ENCODE peak calls at places on chromosomes 6 and 20, in nine cellular contexts. One of them, this sample, is unnamed. For H3K9me3, the result is how much of the 10 kb centered on the place peaks cover.

GRCh38 chr6:127592964-127593363 is 16.0 kb downstream of the C6orf58 start:
- DNase-seq in naive thymus-derived CD4-positive, alpha-beta T cell: no peak
- DNase-seq in endodermal cell: peak
- DNase-seq in heart left ventricle: no peak
- DNase-seq in MM.1S: no peak
- DNase-seq in SK-N-MC: no peak
- DNase-seq in OCI-LY7: no peak
- DNase-seq in ovary: no peak
- DNase-seq in CD4-positive, alpha-beta memory T cell: no peak
- DNase-seq in this sample: no peak

GRCh38 chr6:84556541-84557335 is 207.7 kb downstream of the TBX18 start:
- DNase-seq in OCI-LY7: no peak
- DNase-seq in naive thymus-derived CD4-positive, alpha-beta T cell: no peak
- DNase-seq in ovary: no peak
- DNase-seq in heart left ventricle: no peak
- DNase-seq in CD4-positive, alpha-beta memory T cell: no peak
- DNase-seq in endodermal cell: no peak
- DNase-seq in SK-N-MC: no peak
- DNase-seq in MM.1S: no peak
- DNase-seq in this sample: no peak

GRCh38 chr20:57374931-57375651 is 16.1 kb upstream of the RBM38 start:
- DNase-seq in CD4-positive, alpha-beta memory T cell: no peak
- DNase-seq in SK-N-MC: no peak
- DNase-seq in naive thymus-derived CD4-positive, alpha-beta T cell: no peak
- DNase-seq in OCI-LY7: peak
- DNase-seq in endodermal cell: no peak
- DNase-seq in ovary: no peak
- DNase-seq in heart left ventricle: peak
- DNase-seq in MM.1S: no peak
- DNase-seq in this sample: peak

GRCh38 chr20:57402206-57403125 is 11.3 kb downstream of the RBM38 start:
- DNase-seq in MM.1S: no peak
- DNase-seq in OCI-LY7: no peak
- DNase-seq in endodermal cell: no peak
- DNase-seq in SK-N-MC: no peak
- DNase-seq in naive thymus-derived CD4-positive, alpha-beta T cell: no peak
- DNase-seq in CD4-positive, alpha-beta memory T cell: no peak
- DNase-seq in heart left ventricle: peak
- DNase-seq in ovary: peak
- DNase-seq in this sample: no peak

GRCh38 chr6:100461273-100461919 is 3.3 kb downstream of the SIM1 start:
- DNase-seq in heart left ventricle: no peak
- DNase-seq in ovary: no peak
- DNase-seq in naive thymus-derived CD4-positive, alpha-beta T cell: no peak
- DNase-seq in CD4-positive, alpha-beta memory T cell: no peak
- DNase-seq in MM.1S: no peak
- DNase-seq in SK-N-MC: no peak
- DNase-seq in endodermal cell: peak
- DNase-seq in OCI-LY7: no peak
- DNase-seq in this sample: peak

GRCh38 chr20:61743606-61744005 is 322.1 kb downstream of the TAF4 start:
- DNase-seq in CD4-positive, alpha-beta memory T cell: no peak
- DNase-seq in ovary: no peak
- DNase-seq in MM.1S: no peak
- DNase-seq in endodermal cell: no peak
- DNase-seq in naive thymus-derived CD4-positive, alpha-beta T cell: no peak
- DNase-seq in SK-N-MC: no peak
- DNase-seq in OCI-LY7: no peak
- DNase-seq in heart left ventricle: no peak
- DNase-seq in this sample: no peak

GRCh38 chr20:50376888-50377459 is 133.2 kb upstream of the PTPN1 start:
- DNase-seq in OCI-LY7: no peak
- DNase-seq in ovary: no peak
- DNase-seq in naive thymus-derived CD4-positive, alpha-beta T cell: no peak
- DNase-seq in SK-N-MC: no peak
- DNase-seq in endodermal cell: no peak
- DNase-seq in MM.1S: peak
- DNase-seq in heart left ventricle: no peak
- DNase-seq in CD4-positive, alpha-beta memory T cell: no peak
- DNase-seq in this sample: peak

GRCh38 chr6:130558131-130558530 is 192.3 kb downstream of the TMEM200A start:
- DNase-seq in MM.1S: no peak
- DNase-seq in OCI-LY7: no peak
- DNase-seq in ovary: no peak
- DNase-seq in CD4-positive, alpha-beta memory T cell: no peak
- DNase-seq in naive thymus-derived CD4-positive, alpha-beta T cell: no peak
- DNase-seq in endodermal cell: no peak
- DNase-seq in heart left ventricle: no peak
- DNase-seq in SK-N-MC: no peak
- DNase-seq in this sample: no peak

GRCh38 chr6:49453221-49453620 is 9.8 kb downstream of the MMUT start:
- DNase-seq in MM.1S: peak
- DNase-seq in SK-N-MC: no peak
- DNase-seq in ovary: no peak
- DNase-seq in naive thymus-derived CD4-positive, alpha-beta T cell: no peak
- DNase-seq in heart left ventricle: no peak
- DNase-seq in endodermal cell: no peak
- DNase-seq in OCI-LY7: peak
- DNase-seq in CD4-positive, alpha-beta memory T cell: no peak
- DNase-seq in this sample: no peak

GRCh38 chr20:37095108-37095608 is 639 bp downstream of the RBL1 start:
- DNase-seq in OCI-LY7: peak
- DNase-seq in naive thymus-derived CD4-positive, alpha-beta T cell: peak
- DNase-seq in SK-N-MC: no peak
- DNase-seq in CD4-positive, alpha-beta memory T cell: peak
- DNase-seq in ovary: no peak
- DNase-seq in heart left ventricle: no peak
- DNase-seq in MM.1S: peak
- DNase-seq in endodermal cell: no peak
- DNase-seq in this sample: no peak

GRCh38 chr20:38120625-38120988 is 44.5 kb downstream of the TGM2 start:
- DNase-seq in SK-N-MC: no peak
- DNase-seq in OCI-LY7: no peak
- DNase-seq in MM.1S: no peak
- DNase-seq in heart left ventricle: no peak
- DNase-seq in CD4-positive, alpha-beta memory T cell: no peak
- DNase-seq in endodermal cell: no peak
- DNase-seq in naive thymus-derived CD4-positive, alpha-beta T cell: no peak
- DNase-seq in ovary: no peak
- DNase-seq in this sample: no peak

GRCh38 chr20:24432057-24432456 is 37.4 kb upstream of the SYNDIG1 start:
- DNase-seq in CD4-positive, alpha-beta memory T cell: no peak
- DNase-seq in heart left ventricle: no peak
- DNase-seq in MM.1S: no peak
- DNase-seq in SK-N-MC: no peak
- DNase-seq in OCI-LY7: no peak
- DNase-seq in ovary: no peak
- DNase-seq in naive thymus-derived CD4-positive, alpha-beta T cell: no peak
- DNase-seq in endodermal cell: peak
- DNase-seq in this sample: no peak

GRCh38 chr6:110040716-110041115 is 62.6 kb downstream of the GPR6 start:
- DNase-seq in MM.1S: no peak
- DNase-seq in SK-N-MC: no peak
- DNase-seq in ovary: no peak
- DNase-seq in CD4-positive, alpha-beta memory T cell: no peak
- DNase-seq in endodermal cell: no peak
- DNase-seq in OCI-LY7: no peak
- DNase-seq in naive thymus-derived CD4-positive, alpha-beta T cell: no peak
- DNase-seq in heart left ventricle: no peak
- DNase-seq in this sample: no peak

GRCh38 chr6:29919506-29919905 is 22.8 kb upstream of the HLA-A start:
- DNase-seq in CD4-positive, alpha-beta memory T cell: no peak
- DNase-seq in heart left ventricle: no peak
- DNase-seq in endodermal cell: no peak
- DNase-seq in MM.1S: no peak
- DNase-seq in OCI-LY7: no peak
- DNase-seq in naive thymus-derived CD4-positive, alpha-beta T cell: no peak
- DNase-seq in ovary: no peak
- DNase-seq in SK-N-MC: no peak
- DNase-seq in this sample: no peak

GRCh38 chr20:50369225-50370035 is 140.8 kb upstream of the PTPN1 start:
- DNase-seq in endodermal cell: no peak
- DNase-seq in MM.1S: no peak
- DNase-seq in ovary: no peak
- DNase-seq in OCI-LY7: no peak
- DNase-seq in SK-N-MC: no peak
- DNase-seq in CD4-positive, alpha-beta memory T cell: no peak
- DNase-seq in heart left ventricle: no peak
- DNase-seq in naive thymus-derived CD4-positive, alpha-beta T cell: no peak
- DNase-seq in this sample: peak

GRCh38 chr20:62697468-62697912 is 11.1 kb upstream of the NTSR1 start:
- DNase-seq in heart left ventricle: no peak
- DNase-seq in naive thymus-derived CD4-positive, alpha-beta T cell: no peak
- DNase-seq in OCI-LY7: no peak
- DNase-seq in ovary: no peak
- DNase-seq in SK-N-MC: no peak
- DNase-seq in CD4-positive, alpha-beta memory T cell: no peak
- DNase-seq in endodermal cell: no peak
- DNase-seq in MM.1S: no peak
- DNase-seq in this sample: no peak

GRCh38 chr6:127971945-127972391 is 71.1 kb upstream of the THEMIS start:
- DNase-seq in OCI-LY7: no peak
- DNase-seq in CD4-positive, alpha-beta memory T cell: peak
- DNase-seq in naive thymus-derived CD4-positive, alpha-beta T cell: peak
- DNase-seq in endodermal cell: no peak
- DNase-seq in ovary: no peak
- DNase-seq in SK-N-MC: no peak
- DNase-seq in heart left ventricle: no peak
- DNase-seq in MM.1S: no peak
- DNase-seq in this sample: no peak

GRCh38 chr20:54407446-54407845 is 67.9 kb upstream of the DOK5 start:
- DNase-seq in endodermal cell: no peak
- DNase-seq in naive thymus-derived CD4-positive, alpha-beta T cell: no peak
- DNase-seq in SK-N-MC: no peak
- DNase-seq in MM.1S: no peak
- DNase-seq in OCI-LY7: no peak
- DNase-seq in heart left ventricle: no peak
- DNase-seq in CD4-positive, alpha-beta memory T cell: no peak
- DNase-seq in ovary: no peak
- DNase-seq in this sample: no peak

GRCh38 chr6:33433001-33433559 is 13.2 kb downstream of the SYNGAP1 start:
- DNase-seq in SK-N-MC: no peak
- DNase-seq in naive thymus-derived CD4-positive, alpha-beta T cell: no peak
- DNase-seq in heart left ventricle: no peak
- DNase-seq in CD4-positive, alpha-beta memory T cell: no peak
- DNase-seq in MM.1S: no peak
- DNase-seq in endodermal cell: peak
- DNase-seq in ovary: no peak
- DNase-seq in OCI-LY7: no peak
- DNase-seq in this sample: no peak

GRCh38 chr6:131116755-131117360 is 18.4 kb upstream of the AKAP7 start:
- DNase-seq in CD4-positive, alpha-beta memory T cell: peak
- DNase-seq in OCI-LY7: peak
- DNase-seq in MM.1S: peak
- DNase-seq in endodermal cell: no peak
- DNase-seq in naive thymus-derived CD4-positive, alpha-beta T cell: peak
- DNase-seq in ovary: no peak
- DNase-seq in heart left ventricle: no peak
- DNase-seq in SK-N-MC: no peak
- DNase-seq in this sample: no peak

GRCh38 chr6:11194399-11195274 is 37.8 kb downstream of the NEDD9 start:
- DNase-seq in ovary: no peak
- DNase-seq in heart left ventricle: no peak
- DNase-seq in CD4-positive, alpha-beta memory T cell: no peak
- DNase-seq in OCI-LY7: no peak
- DNase-seq in naive thymus-derived CD4-positive, alpha-beta T cell: no peak
- DNase-seq in MM.1S: no peak
- DNase-seq in SK-N-MC: no peak
- DNase-seq in endodermal cell: peak
- DNase-seq in this sample: no peak
- H3K27ac ChIP-seq in ovary: no peak
- H3K27ac ChIP-seq in heart left ventricle: no peak
- H3K27ac ChIP-seq in CD4-positive, alpha-beta memory T cell: no peak
- H3K27ac ChIP-seq in OCI-LY7: no peak
- H3K27ac ChIP-seq in naive thymus-derived CD4-positive, alpha-beta T cell: no peak
- H3K27ac ChIP-seq in MM.1S: no peak
- H3K27ac ChIP-seq in SK-N-MC: no peak
- H3K27ac ChIP-seq in endodermal cell: no peak
- H3K27ac ChIP-seq in this sample: peak

GRCh38 chr6:71551798-71552197 is 263.2 kb downstream of the OGFRL1 start:
- DNase-seq in heart left ventricle: no peak
- DNase-seq in ovary: no peak
- DNase-seq in naive thymus-derived CD4-positive, alpha-beta T cell: no peak
- DNase-seq in CD4-positive, alpha-beta memory T cell: no peak
- DNase-seq in OCI-LY7: no peak
- DNase-seq in endodermal cell: no peak
- DNase-seq in MM.1S: no peak
- DNase-seq in SK-N-MC: no peak
- DNase-seq in this sample: no peak

GRCh38 chr6:71558974-71559373 is 270.4 kb downstream of the OGFRL1 start:
- DNase-seq in ovary: no peak
- DNase-seq in SK-N-MC: no peak
- DNase-seq in OCI-LY7: no peak
- DNase-seq in MM.1S: no peak
- DNase-seq in heart left ventricle: no peak
- DNase-seq in CD4-positive, alpha-beta memory T cell: no peak
- DNase-seq in endodermal cell: no peak
- DNase-seq in naive thymus-derived CD4-positive, alpha-beta T cell: no peak
- DNase-seq in this sample: no peak

DNA sequence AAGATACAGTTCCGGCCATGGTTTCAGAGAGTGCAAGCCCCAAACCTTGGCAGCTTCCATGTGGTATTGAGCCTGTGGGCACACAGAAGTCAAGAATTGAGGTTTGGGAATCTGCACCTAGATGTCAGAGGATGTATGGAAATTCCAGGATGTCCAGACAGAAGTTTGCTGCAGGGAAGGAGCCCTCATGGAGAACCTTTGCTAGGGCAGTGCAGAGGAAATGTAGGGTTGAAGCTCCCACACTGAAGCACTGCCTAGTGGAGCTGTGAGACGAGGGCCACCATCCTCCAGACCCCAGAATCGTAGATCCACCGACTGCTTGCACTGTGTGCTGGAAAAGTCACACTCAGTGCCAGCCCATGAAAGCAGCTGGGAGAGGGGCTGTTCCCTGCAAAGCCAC is 267.5 kb downstream of the OGFRL1 start:
- DNase-seq in endodermal cell: no peak
- DNase-seq in CD4-positive, alpha-beta memory T cell: no peak
- DNase-seq in naive thymus-derived CD4-positive, alpha-beta T cell: no peak
- DNase-seq in OCI-LY7: no peak
- DNase-seq in ovary: no peak
- DNase-seq in SK-N-MC: no peak
- DNase-seq in MM.1S: no peak
- DNase-seq in heart left ventricle: no peak
- DNase-seq in this sample: no peak
- H3K9me3 ChIP-seq in endodermal cell: under half
- H3K9me3 ChIP-seq in CD4-positive, alpha-beta memory T cell: under half
- H3K9me3 ChIP-seq in naive thymus-derived CD4-positive, alpha-beta T cell: under half
- H3K9me3 ChIP-seq in OCI-LY7: under half
- H3K9me3 ChIP-seq in ovary: under half
- H3K9me3 ChIP-seq in SK-N-MC: under half
- H3K9me3 ChIP-seq in MM.1S: under half
- H3K9me3 ChIP-seq in heart left ventricle: under half
- H3K9me3 ChIP-seq in this sample: under half

GRCh38 chr20:23046431-23046830 is 3.0 kb downstream of the THBD start:
- DNase-seq in CD4-positive, alpha-beta memory T cell: no peak
- DNase-seq in SK-N-MC: no peak
- DNase-seq in naive thymus-derived CD4-positive, alpha-beta T cell: no peak
- DNase-seq in ovary: no peak
- DNase-seq in heart left ventricle: no peak
- DNase-seq in endodermal cell: no peak
- DNase-seq in MM.1S: no peak
- DNase-seq in OCI-LY7: no peak
- DNase-seq in this sample: no peak
- H3K27ac ChIP-seq in CD4-positive, alpha-beta memory T cell: no peak
- H3K27ac ChIP-seq in SK-N-MC: no peak
- H3K27ac ChIP-seq in naive thymus-derived CD4-positive, alpha-beta T cell: no peak
- H3K27ac ChIP-seq in ovary: no peak
- H3K27ac ChIP-seq in heart left ventricle: no peak
- H3K27ac ChIP-seq in endodermal cell: no peak
- H3K27ac ChIP-seq in MM.1S: no peak
- H3K27ac ChIP-seq in OCI-LY7: no peak
- H3K27ac ChIP-seq in this sample: peak

GRCh38 chr6:111159628-111160027 is 72.3 kb downstream of the SLC16A10 start:
- DNase-seq in naive thymus-derived CD4-positive, alpha-beta T cell: no peak
- DNase-seq in heart left ventricle: no peak
- DNase-seq in ovary: no peak
- DNase-seq in OCI-LY7: no peak
- DNase-seq in endodermal cell: no peak
- DNase-seq in SK-N-MC: no peak
- DNase-seq in MM.1S: no peak
- DNase-seq in CD4-positive, alpha-beta memory T cell: no peak
- DNase-seq in this sample: no peak
- H3K9me3 ChIP-seq in naive thymus-derived CD4-positive, alpha-beta T cell: under half
- H3K9me3 ChIP-seq in heart left ventricle: under half
- H3K9me3 ChIP-seq in ovary: under half
- H3K9me3 ChIP-seq in OCI-LY7: under half
- H3K9me3 ChIP-seq in endodermal cell: under half
- H3K9me3 ChIP-seq in SK-N-MC: under half
- H3K9me3 ChIP-seq in MM.1S: under half
- H3K9me3 ChIP-seq in CD4-positive, alpha-beta memory T cell: under half
- H3K9me3 ChIP-seq in this sample: under half

This sample was measured in upper lobe of left lung.